ENCODE peak calls at places on chromosomes 4 and X, in ten cellular contexts. E is pancreas, V is AG10803, G is lower lobe of right lung, B is PC-3, H is neural progenitor cell, M is AG09309, I is tibial nerve, P is astrocyte, K is tibial artery. S is an unnamed sample.

GRCh38 chr4:149113804-149114430 is 671.7 kb upstream of the NR3C2 start:
- DNase-seq in V (peak), K (no peak), E (no peak), G (no peak), H (no peak), P (peak), M (peak), I (no peak), B (peak), S (no peak)

GRCh38 chr4:155666701-155667537 is at the start of gene GUCY1A1:
- DNase-seq in H (peak), M (no peak), G (peak), B (peak), I (no peak), V (peak), E (peak), K (peak), P (peak), S (no peak)

GRCh38 chr4:165877291-165877690 is 4.3 kb downstream of the TLL1 start:
- DNase-seq in H (no peak), K (no peak), M (no peak), I (no peak), V (no peak), B (peak), P (no peak), G (no peak), E (no peak), S (no peak)

GRCh38 chr4:82372502-82372873 is 1.3 kb downstream of the HNRNPD start:
- DNase-seq in G (no peak), K (no peak), B (peak), M (no peak), V (no peak), H (peak), P (peak), E (peak), I (peak), S (no peak)

GRCh38 chr4:121679267-121679666 is 17.5 kb downstream of the ANXA5 start:
- DNase-seq in K (no peak), V (no peak), G (no peak), I (no peak), B (no peak), H (no peak), E (no peak), M (no peak), P (peak), S (no peak)

GRCh38 chrX:72003811-72004750 is 93.4 kb downstream of the NHSL2 start:
- DNase-seq in B (peak), G (no peak), K (no peak), V (peak), I (peak), E (peak), P (peak), H (peak), M (peak), S (no peak)

GRCh38 chrX:69097451-69098236 is 67.6 kb downstream of the PJA1 start:
- DNase-seq in E (no peak), P (no peak), K (no peak), G (no peak), I (no peak), B (no peak), H (no peak), M (no peak), V (no peak), S (no peak)

GRCh38 chr4:88211473-88212252 is 53.2 kb upstream of the ABCG2 start:
- DNase-seq in M (no peak), H (peak), G (no peak), K (no peak), V (peak), E (no peak), B (peak), I (peak), P (peak), S (no peak)

GRCh38 chr4:5376015-5376414 is 324.7 kb downstream of the STK32B start:
- DNase-seq in V (no peak), M (no peak), P (no peak), G (no peak), E (no peak), H (no peak), I (no peak), B (no peak), K (no peak), S (no peak)

GRCh38 chr4:148692242-148692641 is 250.0 kb upstream of the NR3C2 start:
- DNase-seq in B (no peak), M (no peak), I (no peak), H (no peak), P (no peak), V (no peak), E (no peak), G (no peak), K (no peak), S (peak)

GRCh38 chrX:80984118-80984517 is 174.4 kb upstream of the BRWD3 start:
- DNase-seq in M (no peak), K (no peak), P (no peak), E (no peak), G (no peak), B (no peak), H (no peak), V (no peak), I (no peak), S (no peak)

GRCh38 chr4:54238389-54238788 is 9.3 kb downstream of the PDGFRA start:
- DNase-seq in I (no peak), V (no peak), B (peak), E (no peak), M (no peak), K (no peak), H (no peak), G (no peak), P (no peak), S (no peak)

GRCh38 chr4:66071911-66072310 is 401.6 kb upstream of the EPHA5 start:
- DNase-seq in G (no peak), B (no peak), K (no peak), V (no peak), H (no peak), E (no peak), I (no peak), P (peak), M (no peak), S (no peak)

GRCh38 chr4:20219526-20219925 is 32.2 kb upstream of the SLIT2 start:
- DNase-seq in H (no peak), I (no peak), M (no peak), V (no peak), K (no peak), B (no peak), G (no peak), P (no peak), E (no peak), S (no peak)

GRCh38 chr4:165198329-165198728 is 9.0 kb upstream of the KLHL2 start:
- DNase-seq in E (no peak), M (no peak), H (no peak), P (peak), V (peak), B (no peak), K (no peak), G (no peak), I (no peak), S (no peak)

GRCh38 chrX:9597361-9598035 is 132.6 kb downstream of the TBL1X start:
- DNase-seq in I (no peak), E (no peak), K (no peak), G (no peak), V (peak), H (no peak), M (no peak), P (no peak), B (no peak), S (no peak)

GRCh38 chr4:73348185-73348584 is 55.9 kb upstream of the ALB start:
- DNase-seq in M (no peak), V (no peak), G (no peak), E (no peak), K (no peak), B (no peak), H (no peak), P (no peak), I (no peak), S (no peak)

GRCh38 chrX:10755477-10756334 is 135.3 kb upstream of the MID1 start:
- DNase-seq in H (peak), K (no peak), E (no peak), V (peak), M (no peak), G (no peak), P (peak), I (peak), B (no peak), S (no peak)

GRCh38 chr4:180710643-180711337 is 1532.4 kb upstream of the TENM3 start:
- DNase-seq in B (no peak), I (no peak), P (peak), V (no peak), E (no peak), K (no peak), H (no peak), M (no peak), G (no peak), S (no peak)

GRCh38 chrX:17632942-17633341 is 104.4 kb upstream of the SCML1 start:
- DNase-seq in K (no peak), G (no peak), M (no peak), V (no peak), E (no peak), B (peak), H (no peak), I (no peak), P (no peak), S (no peak)

GRCh38 chrX:42934020-42934701 is 156.2 kb upstream of the PPP1R2C start:
- DNase-seq in H (no peak), M (no peak), B (no peak), V (no peak), I (no peak), E (no peak), G (no peak), K (no peak), P (no peak), S (no peak)

GRCh38 chrX:67720344-67720743 is 176.5 kb downstream of the AR start:
- DNase-seq in H (no peak), B (no peak), G (no peak), E (no peak), V (peak), I (no peak), M (no peak), K (no peak), P (peak), S (no peak)

GRCh38 chrX:40402771-40403533 is 177.8 kb upstream of the ATP6AP2 start:
- DNase-seq in B (peak), H (no peak), M (peak), E (no peak), K (peak), P (peak), G (no peak), V (peak), I (peak), S (no peak)

GRCh38 chr4:10664408-10664807 is 20.2 kb downstream of the CLNK start:
- DNase-seq in I (peak), B (peak), M (peak), P (peak), E (no peak), V (peak), H (no peak), K (no peak), G (no peak), S (peak)

GRCh38 chr4:109206610-109207009 is 95.8 kb downstream of the COL25A1 start:
- DNase-seq in H (no peak), I (no peak), V (no peak), B (no peak), P (peak), K (no peak), E (no peak), M (no peak), G (no peak), S (no peak)

GRCh38 chr4:55396305-55397023 is 707 bp downstream of the TMEM165 start:
- DNase-seq in G (peak), V (peak), H (peak), I (peak), B (peak), M (no peak), K (peak), P (peak), E (peak), S (no peak)

GRCh38 chrX:145003443-145003842 is 243.9 kb upstream of the SPANXN1 start:
- DNase-seq in I (no peak), H (no peak), P (no peak), E (no peak), V (no peak), K (no peak), B (peak), M (no peak), G (no peak), S (no peak)

GRCh38 chrX:17655232-17656034 is 81.9 kb upstream of the SCML1 start:
- DNase-seq in K (no peak), P (peak), B (no peak), V (peak), M (no peak), E (no peak), I (no peak), H (peak), G (no peak), S (no peak)

GRCh38 chr4:158121203-158121586 is 51.6 kb downstream of the GASK1B start:
- DNase-seq in V (peak), M (peak), G (no peak), B (no peak), I (peak), E (no peak), H (no peak), P (peak), K (no peak), S (no peak)

GRCh38 chr4:71456841-71457240 is 118.0 kb downstream of the SLC4A4 start:
- DNase-seq in K (no peak), P (peak), G (no peak), E (no peak), M (peak), H (no peak), V (peak), B (peak), I (no peak), S (no peak)

GRCh38 chr4:54186371-54186770 is 42.7 kb upstream of the PDGFRA start:
- DNase-seq in P (no peak), K (no peak), H (no peak), B (no peak), M (no peak), E (no peak), V (no peak), I (no peak), G (no peak), S (no peak)

GRCh38 chr4:7185487-7186030 is 6.8 kb upstream of the SORCS2 start:
- DNase-seq in K (peak), G (peak), E (no peak), B (no peak), M (no peak), H (no peak), V (no peak), P (no peak), I (no peak), S (no peak)

GRCh38 chr4:19438228-19438627 is 813.5 kb upstream of the SLIT2 start:
- DNase-seq in I (no peak), H (no peak), P (peak), V (peak), M (no peak), E (no peak), B (peak), K (no peak), G (no peak), S (no peak)

GRCh38 chr4:99033956-99034355 is 38.4 kb downstream of the METAP1 start:
- DNase-seq in M (no peak), K (no peak), I (no peak), V (peak), H (no peak), G (no peak), B (no peak), E (no peak), P (peak), S (no peak)

GRCh38 chrX:47321386-47321785 is 49.0 kb upstream of the ZNF157 start:
- DNase-seq in B (no peak), G (peak), M (no peak), K (peak), E (peak), V (peak), H (peak), P (peak), I (peak), S (no peak)

GRCh38 chrX:26848511-26848910 is 614.6 kb downstream of the PPP4R3C start:
- DNase-seq in P (peak), V (no peak), I (no peak), E (no peak), H (no peak), G (no peak), K (no peak), M (no peak), B (no peak), S (no peak)

GRCh38 chr4:39524420-39524957 is 2.8 kb downstream of the UGDH start:
- DNase-seq in P (no peak), V (no peak), G (no peak), K (no peak), M (no peak), B (no peak), I (no peak), H (no peak), E (no peak), S (no peak)
- H3K4me3 ChIP-seq in P (peak), V (no peak), G (no peak), K (no peak), M (peak), B (peak), I (no peak), H (no peak), E (peak), S (no peak)

DNA sequence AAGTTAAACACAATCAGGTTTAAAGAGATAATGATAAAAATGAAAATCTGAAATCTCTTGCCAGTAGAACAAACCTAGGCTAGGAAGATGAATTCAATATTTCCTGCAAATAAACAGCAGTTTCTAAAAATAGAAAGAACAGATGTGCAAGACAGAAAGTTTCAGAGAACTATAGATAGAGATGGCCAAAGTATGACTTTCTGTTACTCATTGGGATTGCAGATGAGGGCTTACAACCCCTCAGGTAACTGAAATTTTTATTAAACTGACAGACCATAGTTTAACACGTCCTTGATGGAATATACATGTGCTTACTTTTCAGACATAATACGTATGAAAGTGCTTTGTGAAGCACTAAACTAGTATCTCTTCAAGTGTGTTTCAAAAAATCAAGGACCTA is 82.4 kb upstream of the PPARGC1A start:
- DNase-seq in P (no peak), B (no peak), I (no peak), G (no peak), M (no peak), E (no peak), H (no peak), K (no peak), V (no peak), S (no peak)
- TF ChIP-seq CTCF in P (no peak), B (no peak), I (no peak), G (no peak), M (no peak), E (no peak), H (no peak), K (no peak), V (no peak), S (no peak)

GRCh38 chr4:37935026-37935425 is 25.2 kb upstream of the PTTG2 start:
- DNase-seq in B (no peak), V (no peak), P (no peak), E (no peak), H (no peak), K (no peak), M (no peak), G (no peak), I (no peak), S (no peak)
- H3K4me3 ChIP-seq in B (no peak), V (no peak), P (no peak), E (no peak), H (no peak), K (no peak), M (no peak), G (no peak), I (no peak), S (no peak)

GRCh38 chrX:153981231-153981630 is 8.7 kb downstream of the TMEM187 start:
- DNase-seq in M (no peak), K (no peak), G (no peak), V (no peak), I (no peak), E (no peak), H (no peak), P (no peak), B (no peak), S (no peak)
- TF ChIP-seq CTCF in M (no peak), K (no peak), G (no peak), V (no peak), I (no peak), E (no peak), H (no peak), P (no peak), B (no peak), S (no peak)

DNA sequence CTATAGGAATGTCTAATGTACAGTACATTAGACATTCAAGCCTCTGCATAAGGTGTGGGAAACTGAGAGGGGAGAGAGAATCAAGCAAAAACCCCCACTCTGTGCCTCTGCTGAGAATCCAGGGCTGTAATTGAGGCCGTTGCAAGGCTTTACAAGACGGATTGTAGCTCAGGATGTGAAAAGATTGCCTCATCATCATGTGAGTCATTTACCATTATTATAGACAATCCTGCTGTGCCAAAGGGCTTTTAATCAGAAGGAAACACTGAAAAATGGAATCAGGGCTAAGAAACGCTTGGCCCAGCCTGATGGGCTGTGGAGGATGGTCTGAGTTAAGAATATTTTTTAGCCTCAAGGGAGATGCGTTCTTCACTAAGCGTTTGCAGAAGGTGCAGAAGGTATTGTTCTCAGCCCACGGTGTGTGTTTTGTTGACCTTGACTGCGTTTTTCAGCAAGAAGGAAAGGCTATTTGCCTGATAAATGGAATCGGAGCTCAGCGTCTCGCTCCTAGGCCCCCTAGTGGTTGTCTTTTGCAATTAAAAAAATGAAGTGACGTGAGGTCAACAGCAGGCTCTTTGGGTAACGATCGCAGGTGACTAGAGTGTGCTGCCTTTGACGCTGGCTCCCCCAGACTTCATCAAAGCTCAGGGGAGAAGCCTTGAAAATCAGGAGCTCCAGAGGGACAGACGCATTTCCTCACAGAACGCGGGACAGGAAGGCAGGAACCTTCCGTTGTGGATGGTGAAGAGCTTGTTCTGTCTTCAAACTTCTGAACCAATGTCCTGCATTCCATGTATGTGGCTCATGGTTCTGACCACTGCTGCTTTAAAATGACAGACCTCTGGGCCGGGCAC is 18.1 kb upstream of the CHRNA9 start:
- DNase-seq in B (peak), I (peak), M (peak), H (peak), E (peak), P (peak), G (no peak), K (peak), V (peak), S (peak)
- H3K4me3 ChIP-seq in B (peak), I (no peak), M (peak), H (no peak), E (peak), P (peak), G (peak), K (peak), V (peak), S (no peak)

DNA sequence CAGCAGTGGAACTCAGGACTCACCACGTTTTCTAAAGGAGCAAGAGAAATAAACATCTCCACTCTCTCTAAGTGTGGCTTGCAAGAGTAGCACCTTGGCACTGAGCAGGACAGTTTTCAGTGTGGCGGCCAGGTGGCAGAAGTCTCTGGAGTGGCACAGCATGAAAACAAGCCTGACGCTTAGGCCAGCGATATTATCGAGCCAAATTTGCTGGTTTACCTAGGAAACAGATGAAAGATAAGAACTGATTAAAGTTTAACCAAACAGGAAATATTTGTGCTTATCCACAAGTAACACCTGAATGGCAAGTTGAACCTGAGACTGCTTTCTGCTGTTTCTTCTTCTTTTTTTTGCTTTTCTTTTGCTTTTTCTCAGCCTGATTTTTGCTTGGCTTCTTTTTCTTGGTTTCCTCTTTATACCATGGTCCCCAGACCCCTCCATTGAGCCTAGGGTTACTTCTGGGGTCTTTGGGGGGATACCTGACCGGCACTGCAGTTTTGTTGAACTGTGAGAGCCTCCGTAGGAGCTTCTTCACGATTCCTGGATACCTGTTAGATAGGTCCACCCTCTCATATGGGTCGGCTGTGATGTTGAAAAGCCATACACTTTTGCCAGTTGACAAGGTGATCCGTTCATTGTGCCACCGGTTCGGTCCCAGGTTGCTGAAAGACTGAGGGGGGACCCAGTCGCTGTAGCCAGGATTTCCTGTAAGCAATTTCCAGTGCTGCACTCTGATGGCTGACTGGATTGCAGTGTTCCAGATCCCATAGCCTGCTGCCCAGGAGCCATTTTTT is 77.3 kb downstream of the ARSJ start:
- DNase-seq in P (no peak), I (no peak), V (no peak), E (peak), G (peak), B (peak), M (no peak), H (no peak), K (no peak), S (peak)
- TF ChIP-seq CTCF in P (no peak), I (no peak), V (no peak), E (peak), G (peak), B (no peak), M (no peak), H (no peak), K (no peak), S (peak)